ENCODE peak calls at places on chromosome 22, in six cellular contexts. J is CD8-positive, alpha-beta memory T cell; E is sigmoid colon; W is neuronal stem cell; T is endothelial cell of umbilical vein; X is PC-3. C is an unnamed sample.

GRCh38 chr22:45917146-45917545 is 59.8 kb downstream of the WNT7B start:
- DNase-seq in J (no peak), E (no peak), W (no peak), T (no peak), X (no peak), C (no peak)

GRCh38 chr22:46280999-46281623 is 13.3 kb downstream of the TTC38 start:
- DNase-seq in J (no peak), E (peak), W (no peak), T (no peak), X (no peak), C (no peak)

GRCh38 chr22:19287889-19288288 is 3.6 kb downstream of the CLTCL1 start:
- DNase-seq in J (no peak), E (no peak), W (no peak), T (no peak), X (peak), C (no peak)

GRCh38 chr22:38213319-38214247 is 11.8 kb downstream of the MAFF start:
- DNase-seq in J (no peak), E (no peak), W (no peak), T (no peak), X (no peak), C (no peak)

GRCh38 chr22:37259540-37260029 is 15.5 kb upstream of the RAC2 start:
- DNase-seq in J (peak), E (no peak), W (no peak), T (peak), X (peak), C (peak)

GRCh38 chr22:44931077-44931540 is 78.7 kb downstream of the PHF21B start:
- DNase-seq in J (no peak), E (no peak), W (no peak), T (no peak), X (no peak), C (no peak)

GRCh38 chr22:23080542-23081290 is 10.4 kb downstream of the GNAZ start:
- DNase-seq in J (no peak), E (no peak), W (no peak), T (no peak), X (no peak), C (no peak)

GRCh38 chr22:24102366-24103200 is 78.7 kb upstream of the SUSD2 start:
- DNase-seq in J (no peak), E (peak), W (no peak), T (no peak), X (no peak), C (no peak)

GRCh38 chr22:25131198-25131887 is 68.3 kb upstream of the CRYBB3 start:
- DNase-seq in J (no peak), E (no peak), W (no peak), T (no peak), X (no peak), C (no peak)

GRCh38 chr22:25130462-25130861 is 69.2 kb upstream of the CRYBB3 start:
- DNase-seq in J (no peak), E (no peak), W (no peak), T (no peak), X (no peak), C (no peak)

GRCh38 chr22:25134451-25134850 is 65.2 kb upstream of the CRYBB3 start:
- DNase-seq in J (no peak), E (no peak), W (no peak), T (no peak), X (no peak), C (no peak)

GRCh38 chr22:25136953-25137576 is 62.6 kb upstream of the CRYBB3 start:
- DNase-seq in J (no peak), E (no peak), W (no peak), T (no peak), X (no peak), C (no peak)

DNA sequence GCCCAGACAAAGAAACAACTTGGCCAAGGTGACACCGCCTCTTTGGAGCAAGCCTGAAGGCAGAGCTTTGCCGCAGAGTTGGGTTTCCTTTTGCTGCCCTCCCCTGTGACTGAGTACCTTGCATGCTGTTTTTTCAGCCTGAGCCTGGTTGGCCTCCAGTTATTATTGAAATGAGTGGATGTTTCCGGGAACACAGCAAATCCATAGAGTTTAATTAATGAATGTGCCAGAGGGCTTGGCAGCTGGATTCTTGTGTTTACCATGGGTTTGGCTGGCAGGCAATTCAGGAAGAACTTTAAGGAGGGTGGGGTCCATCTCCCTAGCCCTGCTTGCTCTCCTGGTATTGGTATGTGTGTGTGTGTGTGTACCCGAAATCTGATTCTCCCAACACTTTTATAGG is 65.6 kb upstream of the CRYBB3 start:
- DNase-seq in J (no peak), E (peak), W (no peak), T (peak), X (peak), C (no peak)
- H3K27ac ChIP-seq in J (no peak), E (peak), W (no peak), T (peak), X (peak), C (no peak)

GRCh38 chr22:40203568-40203967 is 25.8 kb downstream of the TNRC6B start:
- DNase-seq in J (peak), E (no peak), W (no peak), T (no peak), X (no peak), C (no peak)
- H3K4me3 ChIP-seq in J (no peak), E (no peak), W (no peak), T (no peak), X (no peak), C (no peak)

DNA sequence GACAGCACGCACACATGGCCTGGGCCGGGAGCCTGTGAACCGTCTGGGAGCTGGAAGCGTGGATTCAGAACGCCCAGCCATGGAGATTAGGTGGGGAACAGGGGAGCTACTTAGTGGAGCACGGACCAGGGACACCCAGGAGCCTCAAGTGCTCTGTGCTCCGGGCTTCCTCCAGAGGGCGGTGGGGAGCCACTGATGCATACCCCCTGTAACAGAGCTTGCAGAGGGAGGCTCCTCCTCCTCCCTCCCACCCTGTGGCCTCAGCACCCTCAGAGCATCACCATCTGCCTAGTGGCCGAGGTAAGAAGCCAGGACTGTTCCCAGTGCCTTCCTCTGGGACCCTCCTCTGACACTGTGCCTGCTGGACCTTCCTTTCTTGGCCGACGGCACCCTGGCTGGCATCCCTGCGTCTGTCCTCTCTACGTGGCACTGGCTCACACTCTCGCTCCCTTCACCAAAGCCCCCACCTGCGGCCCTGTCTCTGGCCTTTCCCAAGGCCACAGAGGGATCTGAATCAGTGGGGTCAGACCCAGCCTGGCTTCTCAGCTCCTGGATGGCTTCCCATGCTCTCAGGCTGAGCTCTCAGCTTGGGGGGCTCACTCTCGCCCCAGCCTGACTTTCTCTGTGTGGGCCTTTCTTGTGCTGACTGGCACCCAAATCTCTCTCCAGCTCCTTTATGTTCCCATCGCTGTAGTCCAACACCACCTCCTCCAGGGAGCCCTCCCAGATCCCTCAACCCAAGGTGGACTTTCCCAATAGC is 780.9 kb downstream of the BRD1 start:
- DNase-seq in J (no peak), E (no peak), W (peak), T (no peak), X (no peak), C (peak)
- H3K27ac ChIP-seq in J (no peak), E (no peak), W (no peak), T (no peak), X (no peak), C (no peak)

DNA sequence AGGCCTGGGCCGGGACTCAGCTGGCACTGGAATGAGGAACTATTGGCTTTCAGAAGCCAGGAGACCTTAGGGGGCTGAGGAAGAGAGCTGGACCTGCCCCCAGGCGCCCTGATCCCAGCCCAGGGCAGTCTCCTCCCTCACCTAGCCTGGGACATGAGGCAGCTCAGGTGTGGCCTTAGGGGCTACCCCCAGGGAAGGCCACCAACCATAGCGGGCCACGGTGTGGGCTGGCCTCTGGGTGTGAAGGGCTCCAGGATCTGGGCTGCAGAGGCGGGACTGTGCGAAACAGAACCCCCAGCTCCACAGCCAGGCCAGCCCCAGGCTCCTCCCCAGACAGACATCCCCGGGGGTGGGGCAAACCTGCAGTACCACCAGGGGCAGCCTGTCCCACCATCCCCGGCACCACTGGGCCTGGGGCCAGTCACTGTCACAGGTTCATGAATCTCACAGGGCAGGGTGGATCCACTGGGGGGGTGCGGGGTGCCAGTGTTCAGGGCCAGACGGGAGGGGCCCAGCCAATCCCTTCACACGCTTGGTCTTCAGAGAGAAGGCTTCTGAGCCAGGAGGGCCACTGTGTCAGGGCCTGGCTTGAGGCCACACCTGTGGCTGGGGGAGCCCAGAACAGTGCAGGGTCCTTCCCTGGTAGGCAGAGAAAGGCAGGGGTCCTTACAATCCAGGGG is 3.5 kb downstream of the PLXNB2 start:
- DNase-seq in J (no peak), E (peak), W (no peak), T (no peak), X (peak), C (peak)
- H3K4me3 ChIP-seq in J (no peak), E (no peak), W (no peak), T (no peak), X (peak), C (no peak)